ENCODE peak calls at places on chromosomes 2 and 18, in seven cellular contexts. One of them, this sample, is unnamed.

GRCh38 chr2:42809131-42809875 is 16.9 kb upstream of the HAAO start:
- DNase-seq in omental fat pad: no peak
- DNase-seq in GM23338: no peak
- DNase-seq in lower lobe of right lung: no peak
- DNase-seq in fibroblast of lung: no peak
- DNase-seq in epithelial cell of proximal tubule: no peak
- DNase-seq in GM20000: no peak
- DNase-seq in this sample: no peak

GRCh38 chr18:7879717-7880116 is 312.6 kb downstream of the PTPRM start:
- DNase-seq in omental fat pad: no peak
- DNase-seq in GM23338: no peak
- DNase-seq in lower lobe of right lung: no peak
- DNase-seq in fibroblast of lung: no peak
- DNase-seq in epithelial cell of proximal tubule: no peak
- DNase-seq in GM20000: no peak
- DNase-seq in this sample: no peak

GRCh38 chr18:70419526-70419925 is 130.7 kb downstream of the SOCS6 start:
- DNase-seq in omental fat pad: no peak
- DNase-seq in GM23338: no peak
- DNase-seq in lower lobe of right lung: no peak
- DNase-seq in fibroblast of lung: peak
- DNase-seq in epithelial cell of proximal tubule: no peak
- DNase-seq in GM20000: no peak
- DNase-seq in this sample: no peak

GRCh38 chr2:239323473-239323872 is 77.3 kb downstream of the HDAC4 start:
- DNase-seq in omental fat pad: no peak
- DNase-seq in GM23338: no peak
- DNase-seq in lower lobe of right lung: no peak
- DNase-seq in fibroblast of lung: no peak
- DNase-seq in epithelial cell of proximal tubule: no peak
- DNase-seq in GM20000: no peak
- DNase-seq in this sample: no peak

GRCh38 chr2:167670588-167670987 is 576.8 kb downstream of the STK39 start:
- DNase-seq in omental fat pad: no peak
- DNase-seq in GM23338: no peak
- DNase-seq in lower lobe of right lung: no peak
- DNase-seq in fibroblast of lung: no peak
- DNase-seq in epithelial cell of proximal tubule: no peak
- DNase-seq in GM20000: no peak
- DNase-seq in this sample: no peak

GRCh38 chr2:205908491-205909193 is 177.3 kb downstream of the INO80D start:
- DNase-seq in omental fat pad: no peak
- DNase-seq in GM23338: no peak
- DNase-seq in lower lobe of right lung: no peak
- DNase-seq in fibroblast of lung: peak
- DNase-seq in epithelial cell of proximal tubule: no peak
- DNase-seq in GM20000: no peak
- DNase-seq in this sample: no peak

GRCh38 chr2:225030089-225030653 is 12.1 kb downstream of the DOCK10 start:
- DNase-seq in omental fat pad: no peak
- DNase-seq in GM23338: no peak
- DNase-seq in lower lobe of right lung: no peak
- DNase-seq in fibroblast of lung: peak
- DNase-seq in epithelial cell of proximal tubule: no peak
- DNase-seq in GM20000: no peak
- DNase-seq in this sample: no peak

GRCh38 chr2:163838890-163839289 is 103.1 kb upstream of the FIGN start:
- DNase-seq in omental fat pad: no peak
- DNase-seq in GM23338: no peak
- DNase-seq in lower lobe of right lung: no peak
- DNase-seq in fibroblast of lung: no peak
- DNase-seq in epithelial cell of proximal tubule: no peak
- DNase-seq in GM20000: no peak
- DNase-seq in this sample: no peak

GRCh38 chr2:139529045-139529444 is 748.9 kb upstream of the NXPH2 start:
- DNase-seq in omental fat pad: no peak
- DNase-seq in GM23338: no peak
- DNase-seq in lower lobe of right lung: no peak
- DNase-seq in fibroblast of lung: peak
- DNase-seq in epithelial cell of proximal tubule: peak
- DNase-seq in GM20000: no peak
- DNase-seq in this sample: no peak

GRCh38 chr2:641501-642430 is 35.4 kb downstream of the TMEM18 start:
- DNase-seq in omental fat pad: no peak
- DNase-seq in GM23338: no peak
- DNase-seq in lower lobe of right lung: no peak
- DNase-seq in fibroblast of lung: no peak
- DNase-seq in epithelial cell of proximal tubule: no peak
- DNase-seq in GM20000: no peak
- DNase-seq in this sample: no peak

GRCh38 chr18:58005036-58005435 is 39.0 kb upstream of the NEDD4L start:
- DNase-seq in omental fat pad: no peak
- DNase-seq in GM23338: no peak
- DNase-seq in lower lobe of right lung: no peak
- DNase-seq in fibroblast of lung: peak
- DNase-seq in epithelial cell of proximal tubule: no peak
- DNase-seq in GM20000: no peak
- DNase-seq in this sample: no peak

GRCh38 chr2:26651458-26652155 is 10.4 kb upstream of the CIB4 start:
- DNase-seq in omental fat pad: peak
- DNase-seq in GM23338: no peak
- DNase-seq in lower lobe of right lung: no peak
- DNase-seq in fibroblast of lung: no peak
- DNase-seq in epithelial cell of proximal tubule: no peak
- DNase-seq in GM20000: no peak
- DNase-seq in this sample: no peak

GRCh38 chr2:71453404-71454220 is at the start of gene DYSF:
- DNase-seq in omental fat pad: no peak
- DNase-seq in GM23338: peak
- DNase-seq in lower lobe of right lung: peak
- DNase-seq in fibroblast of lung: peak
- DNase-seq in epithelial cell of proximal tubule: no peak
- DNase-seq in GM20000: peak
- DNase-seq in this sample: no peak

GRCh38 chr2:168583710-168584521 is 127.8 kb downstream of the CERS6 start:
- DNase-seq in omental fat pad: no peak
- DNase-seq in GM23338: no peak
- DNase-seq in lower lobe of right lung: no peak
- DNase-seq in fibroblast of lung: peak
- DNase-seq in epithelial cell of proximal tubule: no peak
- DNase-seq in GM20000: no peak
- DNase-seq in this sample: no peak

GRCh38 chr2:95759481-95760246 is 167.9 kb downstream of the TRIM43 start:
- DNase-seq in omental fat pad: no peak
- DNase-seq in GM23338: no peak
- DNase-seq in lower lobe of right lung: no peak
- DNase-seq in fibroblast of lung: no peak
- DNase-seq in epithelial cell of proximal tubule: no peak
- DNase-seq in GM20000: no peak
- DNase-seq in this sample: no peak

GRCh38 chr2:111900859-111901258 is 2.5 kb downstream of the MERTK start:
- DNase-seq in omental fat pad: no peak
- DNase-seq in GM23338: peak
- DNase-seq in lower lobe of right lung: no peak
- DNase-seq in fibroblast of lung: peak
- DNase-seq in epithelial cell of proximal tubule: no peak
- DNase-seq in GM20000: no peak
- DNase-seq in this sample: no peak

DNA sequence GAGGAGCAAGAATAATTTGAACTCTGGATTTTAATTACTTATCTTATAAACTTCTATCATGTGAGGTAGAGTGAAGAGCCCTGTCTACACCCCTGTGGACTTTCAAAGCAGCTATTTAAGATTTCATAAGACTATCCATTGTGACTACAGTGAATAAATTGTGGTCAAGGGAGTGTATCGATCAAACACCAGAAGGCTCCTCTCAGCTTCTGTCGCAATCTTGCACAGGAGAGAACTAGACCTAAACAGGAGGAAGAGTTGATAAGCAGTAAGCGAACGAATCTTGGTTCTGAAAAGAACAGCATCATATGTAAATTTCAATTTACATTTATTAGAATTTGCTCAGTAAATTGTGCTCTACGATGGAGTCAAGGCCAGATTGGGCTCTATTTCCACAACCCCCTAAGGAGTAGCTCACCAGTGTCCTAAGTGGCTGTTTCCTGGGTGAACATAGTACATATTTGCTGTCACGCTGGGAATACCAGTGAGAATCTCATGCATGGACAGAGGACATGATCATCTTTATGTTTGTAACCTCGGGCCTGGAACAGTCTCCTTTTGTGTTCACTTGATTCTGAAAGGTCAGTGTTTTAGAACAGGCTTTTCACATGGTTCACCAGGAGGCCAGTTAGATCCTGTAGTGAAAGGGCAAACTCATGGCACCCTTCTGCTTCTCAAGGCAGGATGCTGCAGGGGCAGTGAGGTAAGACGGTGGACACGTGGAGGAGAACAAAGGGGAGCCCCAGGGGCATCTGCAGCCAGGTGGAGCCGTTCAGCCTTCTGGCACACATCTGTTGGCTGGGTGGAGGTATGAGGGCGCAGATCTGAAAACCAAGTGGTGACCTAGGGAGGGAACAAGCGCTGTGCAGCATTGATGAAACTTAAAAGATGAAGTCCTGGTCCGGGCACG is 33.3 kb downstream of the NPAS2 start:
- DNase-seq in omental fat pad: no peak
- DNase-seq in GM23338: peak
- DNase-seq in lower lobe of right lung: no peak
- DNase-seq in fibroblast of lung: no peak
- DNase-seq in epithelial cell of proximal tubule: peak
- DNase-seq in GM20000: no peak
- DNase-seq in this sample: no peak
- TF ChIP-seq CTCF in omental fat pad: no peak
- TF ChIP-seq CTCF in GM23338: peak
- TF ChIP-seq CTCF in lower lobe of right lung: no peak
- TF ChIP-seq CTCF in fibroblast of lung: no peak
- TF ChIP-seq CTCF in epithelial cell of proximal tubule: no peak
- TF ChIP-seq CTCF in GM20000: no peak
- TF ChIP-seq CTCF in this sample: no peak

GRCh38 chr18:29874519-29875098 is 1167.9 kb downstream of the DSC3 start:
- DNase-seq in omental fat pad: no peak
- DNase-seq in GM23338: peak
- DNase-seq in lower lobe of right lung: no peak
- DNase-seq in fibroblast of lung: peak
- DNase-seq in epithelial cell of proximal tubule: no peak
- DNase-seq in GM20000: peak
- DNase-seq in this sample: no peak
- TF ChIP-seq CTCF in omental fat pad: no peak
- TF ChIP-seq CTCF in GM23338: peak
- TF ChIP-seq CTCF in lower lobe of right lung: peak
- TF ChIP-seq CTCF in fibroblast of lung: peak
- TF ChIP-seq CTCF in epithelial cell of proximal tubule: peak
- TF ChIP-seq CTCF in GM20000: peak
- TF ChIP-seq CTCF in this sample: peak

GRCh38 chr2:166418853-166419615 is 43.3 kb upstream of the SCN9A start:
- DNase-seq in omental fat pad: no peak
- DNase-seq in GM23338: no peak
- DNase-seq in lower lobe of right lung: no peak
- DNase-seq in fibroblast of lung: no peak
- DNase-seq in epithelial cell of proximal tubule: no peak
- DNase-seq in GM20000: no peak
- DNase-seq in this sample: no peak

GRCh38 chr2:166419616-166419934 is 43.8 kb upstream of the SCN9A start:
- DNase-seq in omental fat pad: no peak
- DNase-seq in GM23338: peak
- DNase-seq in lower lobe of right lung: no peak
- DNase-seq in fibroblast of lung: peak
- DNase-seq in epithelial cell of proximal tubule: no peak
- DNase-seq in GM20000: no peak
- DNase-seq in this sample: peak

GRCh38 chr2:166413255-166413654 is 37.5 kb upstream of the SCN9A start:
- DNase-seq in omental fat pad: no peak
- DNase-seq in GM23338: no peak
- DNase-seq in lower lobe of right lung: no peak
- DNase-seq in fibroblast of lung: peak
- DNase-seq in epithelial cell of proximal tubule: no peak
- DNase-seq in GM20000: no peak
- DNase-seq in this sample: no peak

GRCh38 chr2:166417669-166418068 is 41.9 kb upstream of the SCN9A start:
- DNase-seq in omental fat pad: no peak
- DNase-seq in GM23338: peak
- DNase-seq in lower lobe of right lung: no peak
- DNase-seq in fibroblast of lung: peak
- DNase-seq in epithelial cell of proximal tubule: no peak
- DNase-seq in GM20000: no peak
- DNase-seq in this sample: no peak
- TF ChIP-seq CTCF in omental fat pad: no peak
- TF ChIP-seq CTCF in GM23338: peak
- TF ChIP-seq CTCF in lower lobe of right lung: peak
- TF ChIP-seq CTCF in fibroblast of lung: no peak
- TF ChIP-seq CTCF in epithelial cell of proximal tubule: peak
- TF ChIP-seq CTCF in GM20000: no peak
- TF ChIP-seq CTCF in this sample: no peak

GRCh38 chr2:190636362-190636761 is 12.5 kb upstream of the NAB1 start:
- DNase-seq in omental fat pad: no peak
- DNase-seq in GM23338: no peak
- DNase-seq in lower lobe of right lung: no peak
- DNase-seq in fibroblast of lung: peak
- DNase-seq in epithelial cell of proximal tubule: no peak
- DNase-seq in GM20000: no peak
- DNase-seq in this sample: no peak

GRCh38 chr2:190634381-190634780 is 14.5 kb upstream of the NAB1 start:
- DNase-seq in omental fat pad: no peak
- DNase-seq in GM23338: no peak
- DNase-seq in lower lobe of right lung: no peak
- DNase-seq in fibroblast of lung: no peak
- DNase-seq in epithelial cell of proximal tubule: no peak
- DNase-seq in GM20000: no peak
- DNase-seq in this sample: no peak

GRCh38 chr2:190637331-190637734 is 11.6 kb upstream of the NAB1 start:
- DNase-seq in omental fat pad: no peak
- DNase-seq in GM23338: no peak
- DNase-seq in lower lobe of right lung: no peak
- DNase-seq in fibroblast of lung: peak
- DNase-seq in epithelial cell of proximal tubule: no peak
- DNase-seq in GM20000: no peak
- DNase-seq in this sample: no peak

GRCh38 chr2:190637903-190638618 is 10.8 kb upstream of the NAB1 start:
- DNase-seq in omental fat pad: no peak
- DNase-seq in GM23338: no peak
- DNase-seq in lower lobe of right lung: no peak
- DNase-seq in fibroblast of lung: peak
- DNase-seq in epithelial cell of proximal tubule: no peak
- DNase-seq in GM20000: no peak
- DNase-seq in this sample: no peak

GRCh38 chr2:190635781-190636180 is 13.1 kb upstream of the NAB1 start:
- DNase-seq in omental fat pad: no peak
- DNase-seq in GM23338: no peak
- DNase-seq in lower lobe of right lung: no peak
- DNase-seq in fibroblast of lung: no peak
- DNase-seq in epithelial cell of proximal tubule: no peak
- DNase-seq in GM20000: no peak
- DNase-seq in this sample: no peak
- TF ChIP-seq CTCF in omental fat pad: no peak
- TF ChIP-seq CTCF in GM23338: peak
- TF ChIP-seq CTCF in lower lobe of right lung: no peak
- TF ChIP-seq CTCF in fibroblast of lung: no peak
- TF ChIP-seq CTCF in epithelial cell of proximal tubule: peak
- TF ChIP-seq CTCF in GM20000: no peak
- TF ChIP-seq CTCF in this sample: no peak

GRCh38 chr18:11872479-11873136 is 21.4 kb downstream of the CHMP1B start:
- DNase-seq in omental fat pad: no peak
- DNase-seq in GM23338: peak
- DNase-seq in lower lobe of right lung: no peak
- DNase-seq in fibroblast of lung: no peak
- DNase-seq in epithelial cell of proximal tubule: no peak
- DNase-seq in GM20000: peak
- DNase-seq in this sample: no peak
- TF ChIP-seq CTCF in omental fat pad: no peak
- TF ChIP-seq CTCF in GM23338: peak
- TF ChIP-seq CTCF in lower lobe of right lung: peak
- TF ChIP-seq CTCF in fibroblast of lung: peak
- TF ChIP-seq CTCF in epithelial cell of proximal tubule: peak
- TF ChIP-seq CTCF in GM20000: no peak
- TF ChIP-seq CTCF in this sample: peak